ENCODE peak calls at places on chromosome 1, in six cellular contexts. T is Panc1, I is HL-60, N is K562, R is GM12878, E is stomach. L is an unnamed sample.
A peak's percentile ranks its signal among the peaks of the same experiment; 100 is the strongest.

GRCh38 chr1:4726620-4727341 is 72.4 kb downstream of the AJAP1 start:
- DNase-seq in T (no peak), I (no peak), N (no peak), R (no peak), E (no peak), L (no peak)

GRCh38 chr1:74835046-74835445 is 102.1 kb downstream of the TYW3 start:
- DNase-seq in T (no peak), I (no peak), N (no peak), R (no peak), E (no peak), L (no peak)

GRCh38 chr1:183543619-183544204 is 46.5 kb downstream of the NCF2 start:
- DNase-seq in T (peak; percentile 22), I (peak; percentile 6), N (peak; percentile 56), R (peak; percentile 19), E (no peak), L (no peak)

GRCh38 chr1:92211166-92211565 is 6.5 kb upstream of the C1orf146 start:
- DNase-seq in T (no peak), I (no peak), N (no peak), R (no peak), E (no peak), L (no peak)

GRCh38 chr1:158084747-158085146 is 91.3 kb downstream of the KIRREL1 start:
- DNase-seq in T (no peak), I (no peak), N (no peak), R (no peak), E (no peak), L (no peak)

GRCh38 chr1:31714442-31715096 is 10.8 kb upstream of the COL16A1 start:
- DNase-seq in T (no peak), I (no peak), N (peak; percentile 58), R (no peak), E (peak; percentile 42), L (no peak)

GRCh38 chr1:230459463-230459862 is 33.3 kb upstream of the PGBD5 start:
- DNase-seq in T (no peak), I (peak; percentile 18), N (no peak), R (no peak), E (no peak), L (no peak)

GRCh38 chr1:115648717-115649691 is 7.2 kb downstream of the VANGL1 start:
- DNase-seq in T (no peak), I (no peak), N (peak; percentile 65), R (peak; percentile 87), E (no peak), L (peak; percentile 31)

GRCh38 chr1:46077669-46078068 is 54.8 kb downstream of the PIK3R3 start:
- DNase-seq in T (no peak), I (no peak), N (no peak), R (no peak), E (no peak), L (no peak)

GRCh38 chr1:23178931-23179330 is 10.3 kb upstream of the LUZP1 start:
- DNase-seq in T (no peak), I (no peak), N (no peak), R (no peak), E (no peak), L (no peak)

GRCh38 chr1:154557248-154557938 is 1.1 kb downstream of the UBE2Q1 start:
- DNase-seq in T (no peak), I (no peak), N (no peak), R (no peak), E (no peak), L (no peak)

GRCh38 chr1:178039826-178040380 is 54.0 kb upstream of the RASAL2 start:
- DNase-seq in T (no peak), I (no peak), N (no peak), R (no peak), E (no peak), L (no peak)

GRCh38 chr1:65170511-65171142 is 22.6 kb downstream of the AK4 start:
- DNase-seq in T (no peak), I (peak; percentile 90), N (no peak), R (no peak), E (peak; percentile 72), L (no peak)

GRCh38 chr1:180002437-180002836 is 47.8 kb downstream of the CEP350 start:
- DNase-seq in T (no peak), I (no peak), N (no peak), R (no peak), E (no peak), L (no peak)

GRCh38 chr1:83692524-83693336 is 306.2 kb downstream of the TTLL7 start:
- DNase-seq in T (no peak), I (no peak), N (no peak), R (peak; percentile 9), E (no peak), L (no peak)

GRCh38 chr1:61132176-61133047 is 50.1 kb downstream of the NFIA start:
- DNase-seq in T (no peak), I (no peak), N (no peak), R (no peak), E (no peak), L (no peak)

GRCh38 chr1:81702903-81703302 is 97.8 kb upstream of the ADGRL2 start:
- DNase-seq in T (no peak), I (no peak), N (no peak), R (no peak), E (no peak), L (no peak)

GRCh38 chr1:235650341-235651169 is 971 bp upstream of the GNG4 start:
- DNase-seq in T (no peak), I (no peak), N (no peak), R (no peak), E (no peak), L (no peak)

GRCh38 chr1:154999651-155000474 is 2.7 kb upstream of the ZBTB7B start:
- DNase-seq in T (no peak), I (peak; percentile 50), N (peak; percentile 85), R (no peak), E (peak; percentile 65), L (no peak)

GRCh38 chr1:243940451-243940850 is 90.4 kb upstream of the AKT3 start:
- DNase-seq in T (no peak), I (no peak), N (no peak), R (no peak), E (no peak), L (no peak)

GRCh38 chr1:99481391-99481996 is 164.4 kb upstream of the PALMD start:
- DNase-seq in T (no peak), I (peak; percentile 3), N (peak; percentile 69), R (no peak), E (no peak), L (no peak)

GRCh38 chr1:206933333-206933945 is 11.7 kb upstream of the FCMR start:
- DNase-seq in T (no peak), I (no peak), N (peak; percentile 71), R (no peak), E (peak; percentile 57), L (peak; percentile 49)
- TF ChIP-seq POLR2AphosphoS5 in T (no peak), I (no peak), N (no peak), R (no peak), E (no peak), L (no peak)

DNA sequence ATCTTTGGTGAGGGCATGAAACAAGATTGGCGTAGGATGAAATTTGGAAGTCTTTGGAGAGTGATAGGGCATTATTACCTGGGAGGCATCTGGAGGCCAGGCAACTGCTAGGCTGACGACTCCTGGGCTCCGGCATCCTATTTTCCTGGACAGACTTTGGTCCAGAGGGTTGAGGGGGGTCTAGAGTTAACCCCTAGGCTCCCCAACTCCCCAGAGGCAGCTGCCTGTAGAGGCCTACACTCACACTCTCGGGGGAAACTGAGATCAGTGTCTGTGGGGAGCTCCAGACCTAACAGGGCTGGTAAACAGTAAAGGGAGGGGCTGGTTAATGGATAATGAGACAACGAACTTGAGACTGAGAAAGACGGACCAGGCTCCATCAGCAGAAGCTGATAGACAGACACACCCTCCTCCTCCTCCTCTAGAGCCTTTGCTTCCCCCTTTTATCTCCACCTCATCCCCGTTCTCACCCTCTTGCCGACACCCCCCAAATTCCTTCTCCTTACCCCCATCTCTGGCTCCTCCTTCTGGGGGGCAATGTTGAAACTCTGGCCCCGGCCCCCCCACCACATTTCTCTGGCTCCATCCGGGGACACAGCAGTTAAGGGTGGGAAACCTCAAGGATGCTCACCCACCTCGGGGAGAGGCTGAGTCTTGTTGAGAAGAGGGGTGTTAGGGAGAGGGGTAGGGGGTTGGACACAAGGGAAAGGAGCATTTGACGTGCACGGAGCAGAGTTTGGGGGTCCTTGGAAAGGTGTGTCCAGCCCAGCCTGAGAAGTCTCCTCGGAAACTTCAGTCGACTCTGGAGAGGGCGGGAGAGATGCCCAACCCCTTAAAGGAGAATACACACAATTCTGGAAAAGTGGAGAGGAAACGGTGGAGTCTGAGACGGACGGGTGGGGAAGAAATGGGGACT is at the start of gene MTMR11:
- DNase-seq in T (no peak), I (no peak), N (peak; percentile 52), R (no peak), E (peak; percentile 39), L (no peak)
- TF ChIP-seq POLR2AphosphoS5 in T (no peak), I (no peak), N (no peak), R (no peak), E (no peak), L (no peak)

GRCh38 chr1:88980918-88981317 is 11.5 kb downstream of the KYAT3 start:
- DNase-seq in T (no peak), I (no peak), N (no peak), R (no peak), E (no peak), L (no peak)
- TF ChIP-seq POLR2AphosphoS5 in T (no peak), I (no peak), N (no peak), R (no peak), E (no peak), L (no peak)

GRCh38 chr1:104801344-104801743 is 1051.6 kb downstream of the AMY1C start:
- DNase-seq in T (no peak), I (no peak), N (no peak), R (no peak), E (no peak), L (no peak)
- TF ChIP-seq POLR2AphosphoS5 in T (no peak), I (no peak), N (no peak), R (no peak), E (no peak), L (no peak)